ENCODE peak calls at places on chromosome 9, in four cellular contexts. K is HepG2, Y is HEK293T, Z is K562. G is an unnamed sample.
A peak's percentile ranks its signal among the peaks of the same experiment; 100 is the strongest.

GRCh38 chr9:13719981-13720380 is 440.5 kb upstream of the MPDZ start:
- DNase-seq in Y (no peak), K (no peak), Z (no peak), G (no peak)

GRCh38 chr9:23153058-23153457 is 673.0 kb downstream of the ELAVL2 start:
- DNase-seq in Y (peak; percentile 6), K (no peak), Z (no peak), G (peak; percentile 19)

GRCh38 chr9:136965771-136966484 is 11.4 kb upstream of the PTGDS start:
- DNase-seq in Y (no peak), Z (peak; percentile 56), K (no peak), G (no peak)

GRCh38 chr9:82726404-82727276 is 336.3 kb downstream of the RASEF start:
- DNase-seq in Z (no peak), K (no peak), Y (no peak), G (no peak)

GRCh38 chr9:75892168-75892901 is 1.9 kb downstream of the PCSK5 start:
- DNase-seq in K (no peak), Y (peak; percentile 22), Z (no peak), G (peak; percentile 59)

GRCh38 chr9:132694144-132694543 is 23.9 kb downstream of the GTF3C4 start:
- DNase-seq in Y (no peak), Z (peak; percentile 27), K (no peak), G (no peak)

GRCh38 chr9:19720374-19720773 is 68.5 kb downstream of the SLC24A2 start:
- DNase-seq in K (peak; percentile 26), Y (peak; percentile 53), Z (no peak), G (no peak)

GRCh38 chr9:113737414-113738271 is 138.5 kb upstream of the ZNF618 start:
- DNase-seq in Y (peak; percentile 63), K (peak; percentile 46), Z (peak; percentile 65), G (peak; percentile 70)

GRCh38 chr9:94079236-94079635 is 5.0 kb upstream of the PTPDC1 start:
- DNase-seq in Z (no peak), Y (no peak), K (no peak), G (no peak)

GRCh38 chr9:21580636-21581353 is 98.7 kb upstream of the IFNE start:
- DNase-seq in Z (no peak), Y (no peak), K (no peak), G (no peak)

GRCh38 chr9:13023498-13023897 is 248.7 kb downstream of the LURAP1L start:
- DNase-seq in K (peak; percentile 9), Y (no peak), Z (no peak), G (no peak)

GRCh38 chr9:15103321-15103720 is 193.1 kb upstream of the FREM1 start:
- DNase-seq in Z (no peak), Y (no peak), K (no peak), G (no peak)

GRCh38 chr9:4983541-4984165 is 1.4 kb upstream of the JAK2 start:
- DNase-seq in Y (no peak), Z (no peak), K (peak; percentile 32), G (no peak)

GRCh38 chr9:133580971-133581370 is 28.2 kb downstream of the FAM163B start:
- DNase-seq in K (no peak), Z (no peak), Y (no peak), G (no peak)

GRCh38 chr9:119924736-119925135 is 555.5 kb upstream of the BRINP1 start:
- DNase-seq in Y (no peak), K (peak; percentile 4), Z (no peak), G (no peak)

GRCh38 chr9:78030553-78031270 is 899 bp downstream of the GNAQ start:
- DNase-seq in Z (peak; percentile 43), K (no peak), Y (peak; percentile 50), G (peak; percentile 52)

GRCh38 chr9:124661184-124661755 is 109.8 kb downstream of the NR6A1 start:
- DNase-seq in K (no peak), Z (no peak), Y (peak; percentile 12), G (no peak)

GRCh38 chr9:22457448-22457847 is 10.8 kb downstream of the DMRTA1 start:
- DNase-seq in K (no peak), Z (no peak), Y (no peak), G (peak; percentile 24)

GRCh38 chr9:27154923-27155322 is 45.9 kb downstream of the TEK start:
- DNase-seq in K (no peak), Z (no peak), Y (no peak), G (no peak)

GRCh38 chr9:25350011-25350410 is 328.2 kb downstream of the TUSC1 start:
- DNase-seq in K (no peak), Z (no peak), Y (no peak), G (no peak)

GRCh38 chr9:107336718-107337360 is 53.8 kb downstream of the RAD23B start:
- DNase-seq in Z (no peak), K (no peak), Y (no peak), G (no peak)

GRCh38 chr9:14910178-14910805 is at the start of gene FREM1:
- DNase-seq in K (peak; percentile 55), Z (no peak), Y (peak; percentile 21), G (peak; percentile 68)

GRCh38 chr9:134099123-134099761 is 31.4 kb upstream of the BRD3 start:
- DNase-seq in K (peak; percentile 55), Y (peak; percentile 69), Z (peak; percentile 78), G (peak; percentile 77)

GRCh38 chr9:75027187-75028107 is 646 bp downstream of the CARNMT1 start:
- DNase-seq in K (peak; percentile 30), Z (peak; percentile 65), Y (peak; percentile 40), G (peak; percentile 54)

GRCh38 chr9:134793281-134793680 is 87.3 kb upstream of the FCN2 start:
- DNase-seq in Z (no peak), K (no peak), Y (no peak), G (no peak)

GRCh38 chr9:127862075-127863011 is 7.9 kb upstream of the ENG start:
- DNase-seq in Y (no peak), K (no peak), Z (peak; percentile 92), G (no peak)

GRCh38 chr9:109477269-109478203 is 20.6 kb downstream of the PTPN3 start:
- DNase-seq in Z (no peak), Y (no peak), K (peak; percentile 97), G (no peak)

GRCh38 chr9:22228542-22228941 is 218.1 kb upstream of the DMRTA1 start:
- DNase-seq in Z (no peak), Y (no peak), K (no peak), G (no peak)

GRCh38 chr9:80797841-80798688 is 891.3 kb downstream of the TLE1 start:
- DNase-seq in Z (no peak), Y (no peak), K (no peak), G (no peak)

GRCh38 chr9:115590016-115590415 is 472.1 kb upstream of the TNC start:
- DNase-seq in Z (no peak), Y (no peak), K (no peak), G (no peak)

GRCh38 chr9:137302176-137303030 is at the start of gene NRARP:
- DNase-seq in K (no peak), Y (peak; percentile 90), Z (peak; percentile 94), G (peak; percentile 84)

GRCh38 chr9:137762414-137763061 is 115.0 kb upstream of the CACNA1B start:
- DNase-seq in Y (no peak), Z (no peak), K (no peak), G (no peak)

GRCh38 chr9:9912459-9912858 is 700.3 kb downstream of the PTPRD start:
- DNase-seq in Z (no peak), Y (no peak), K (no peak), G (no peak)

GRCh38 chr9:16184964-16185646 is 632.3 kb downstream of the CCDC171 start:
- DNase-seq in K (no peak), Y (no peak), Z (no peak), G (no peak)

GRCh38 chr9:127224883-127225739 is 39.5 kb upstream of the GARNL3 start:
- DNase-seq in Z (peak; percentile 99), K (peak; percentile 74), Y (peak; percentile 99), G (peak; percentile 98)

GRCh38 chr9:95755421-95755730 is 120.1 kb upstream of the ERCC6L2 start:
- DNase-seq in Z (no peak), K (no peak), Y (no peak), G (no peak)

GRCh38 chr9:95757483-95757882 is 118.0 kb upstream of the ERCC6L2 start:
- DNase-seq in Y (no peak), Z (no peak), K (no peak), G (no peak)

GRCh38 chr9:95754533-95755420 is 120.7 kb upstream of the ERCC6L2 start:
- DNase-seq in Y (no peak), K (no peak), Z (no peak), G (peak; percentile 77)

GRCh38 chr9:95756101-95756500 is 119.4 kb upstream of the ERCC6L2 start:
- DNase-seq in K (no peak), Z (no peak), Y (no peak), G (no peak)

GRCh38 chr9:95757026-95757425 is 118.5 kb upstream of the ERCC6L2 start:
- DNase-seq in Y (no peak), Z (no peak), K (no peak), G (no peak)
- TF ChIP-seq ELF4 in Y (no peak), Z (no peak), K (no peak), G (no peak)

GRCh38 chr9:122287214-122287613 is 22.5 kb downstream of the MRRF start:
- DNase-seq in K (no peak), Y (no peak), Z (no peak), G (no peak)
- TF ChIP-seq ELF4 in K (no peak), Y (no peak), Z (no peak), G (no peak)

GRCh38 chr9:2243666-2244555 is 228.8 kb downstream of the SMARCA2 start:
- DNase-seq in Y (no peak), K (no peak), Z (peak; percentile 9), G (no peak)

GRCh38 chr9:2241875-2242741 is 227.0 kb downstream of the SMARCA2 start:
- DNase-seq in Y (peak; percentile 74), Z (peak; percentile 75), K (peak; percentile 51), G (peak; percentile 83)

GRCh38 chr9:2235623-2236022 is 220.5 kb downstream of the SMARCA2 start:
- DNase-seq in Y (no peak), K (no peak), Z (no peak), G (no peak)

GRCh38 chr9:2242778-2243395 is 227.7 kb downstream of the SMARCA2 start:
- DNase-seq in K (no peak), Y (no peak), Z (no peak), G (no peak)

GRCh38 chr9:2241461-2241874 is 226.3 kb downstream of the SMARCA2 start:
- DNase-seq in Y (peak; percentile 22), K (no peak), Z (peak; percentile 6), G (peak; percentile 83)
- TF ChIP-seq ELF4 in Y (no peak), K (no peak), Z (no peak), G (no peak)

DNA sequence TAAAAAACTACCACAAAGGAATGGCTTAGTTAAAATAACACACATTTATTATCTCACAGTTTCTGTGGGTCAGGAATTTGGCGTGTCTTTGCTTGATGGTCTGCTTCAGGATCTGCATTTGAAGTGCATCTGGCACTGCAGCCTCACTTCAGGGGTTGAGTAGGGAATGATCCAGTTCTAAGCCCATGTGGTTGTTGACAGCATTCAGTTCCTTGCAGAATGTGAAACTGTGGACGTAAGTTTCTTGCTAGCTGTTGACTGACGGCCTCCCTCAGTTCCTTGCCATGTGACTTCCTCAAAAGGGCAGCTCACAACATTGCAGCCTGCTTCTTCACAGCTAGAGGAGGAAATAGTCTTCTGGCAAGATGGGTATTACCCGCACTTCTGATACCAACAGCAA is 2.1 kb upstream of the OGN start:
- DNase-seq in Y (no peak), Z (no peak), K (no peak), G (no peak)
- TF ChIP-seq ELF4 in Y (no peak), Z (no peak), K (no peak), G (no peak)

G was measured in WTC11.